ENCODE peak calls at places on chromosome 22, in six cellular contexts. R is BE2C, O is fibroblast of lung, J is right lobe of liver, N is NCI-H1417, T is lower lobe of right lung. D is an unnamed sample.

GRCh38 chr22:44472583-44472982 is 25.4 kb downstream of the RTL6 start:
- DNase-seq in R (no peak), N (no peak), J (no peak), O (no peak), T (no peak), D (no peak)

GRCh38 chr22:46245515-46245914 is 4.6 kb downstream of the CDPF1 start:
- DNase-seq in R (peak), T (no peak), J (peak), N (no peak), O (no peak), D (no peak)

GRCh38 chr22:22422629-22423112 is 85.9 kb downstream of the ZNF280B start:
- DNase-seq in R (peak), O (peak), N (peak), J (peak), T (peak), D (peak)

GRCh38 chr22:28029201-28029948 is 110.3 kb upstream of the PITPNB start:
- DNase-seq in N (peak), T (peak), R (peak), J (no peak), O (peak), D (no peak)

GRCh38 chr22:25364281-25364680 is 144.8 kb downstream of the CRYBB2 start:
- DNase-seq in T (peak), R (no peak), O (no peak), J (peak), N (no peak), D (no peak)

GRCh38 chr22:25955323-25955722 is 213.3 kb downstream of the MYO18B start:
- DNase-seq in O (no peak), N (no peak), T (no peak), R (no peak), J (no peak), D (no peak)

GRCh38 chr22:50250555-50251471 is at the start of gene HDAC10:
- DNase-seq in O (peak), J (peak), N (peak), R (peak), T (peak), D (no peak)

GRCh38 chr22:22618923-22619322 is 25.5 kb upstream of the GGTLC2 start:
- DNase-seq in O (no peak), J (no peak), T (no peak), R (no peak), N (no peak), D (no peak)

GRCh38 chr22:20312396-20313191 is 7.3 kb downstream of the DGCR6L start:
- DNase-seq in R (no peak), T (peak), O (no peak), N (no peak), J (no peak), D (no peak)

GRCh38 chr22:45061332-45061731 is 51.5 kb upstream of the PHF21B start:
- DNase-seq in J (no peak), N (no peak), R (no peak), O (no peak), T (no peak), D (no peak)

GRCh38 chr22:32502346-32502745 is 27.7 kb downstream of the FBXO7 start:
- DNase-seq in N (no peak), J (no peak), R (no peak), O (no peak), T (no peak), D (no peak)

GRCh38 chr22:33921576-33922181 is 1.4 kb upstream of the LARGE1 start:
- DNase-seq in T (peak), N (peak), J (peak), O (peak), R (peak), D (no peak)

GRCh38 chr22:39318507-39319283 is 728 bp downstream of the RPL3 start:
- DNase-seq in R (no peak), N (peak), T (no peak), O (peak), J (no peak), D (no peak)

GRCh38 chr22:39748877-39749276 is 144.7 kb downstream of the ENTHD1 start:
- DNase-seq in T (no peak), O (peak), J (no peak), R (no peak), N (peak), D (no peak)

GRCh38 chr22:46055176-46055850 is 78.4 kb upstream of the WNT7B start:
- DNase-seq in J (peak), T (peak), O (no peak), N (no peak), R (no peak), D (no peak)

GRCh38 chr22:47080100-47080499 is 317.6 kb downstream of the TBC1D22A start:
- DNase-seq in O (no peak), T (no peak), R (no peak), N (no peak), J (no peak), D (no peak)

GRCh38 chr22:37849089-37849751 is at the start of gene EIF3L:
- DNase-seq in O (peak), T (peak), R (peak), N (peak), J (peak), D (peak)

GRCh38 chr22:30561402-30562154 is 12.9 kb downstream of the GAL3ST1 start:
- DNase-seq in T (no peak), R (no peak), J (no peak), O (no peak), N (no peak), D (no peak)

GRCh38 chr22:30195245-30196140 is 51.1 kb downstream of the LIF start:
- DNase-seq in T (no peak), J (no peak), O (peak), R (no peak), N (no peak), D (no peak)

GRCh38 chr22:46038516-46039430 is 61.8 kb upstream of the WNT7B start:
- DNase-seq in J (peak), O (no peak), T (peak), N (no peak), R (peak), D (no peak)

GRCh38 chr22:22030493-22031182 is 48.1 kb upstream of the TOP3B start:
- DNase-seq in O (peak), N (no peak), T (no peak), R (peak), J (no peak), D (no peak)

GRCh38 chr22:39622881-39623367 is 52.4 kb downstream of the CACNA1I start:
- DNase-seq in R (peak), J (peak), T (peak), N (no peak), O (peak), D (peak)

GRCh38 chr22:30541979-30542810 is 4.3 kb downstream of the SEC14L6 start:
- DNase-seq in R (no peak), O (peak), J (no peak), N (no peak), T (peak), D (no peak)

GRCh38 chr22:46299101-46299500 is 2.4 kb downstream of the GTSE1 start:
- DNase-seq in R (no peak), J (no peak), O (no peak), N (no peak), T (no peak), D (no peak)

GRCh38 chr22:39209756-39210155 is 35.0 kb downstream of the PDGFB start:
- DNase-seq in J (no peak), T (peak), R (no peak), O (no peak), N (peak), D (no peak)

GRCh38 chr22:48795664-48796063 is 1032.0 kb downstream of the BRD1 start:
- DNase-seq in R (no peak), J (no peak), N (no peak), T (no peak), O (no peak), D (no peak)

GRCh38 chr22:46458525-46458924 is 78.9 kb downstream of the CELSR1 start:
- DNase-seq in O (no peak), R (no peak), J (no peak), T (peak), N (no peak), D (no peak)

GRCh38 chr22:41417622-41418390 is 28.8 kb downstream of the TOB2 start:
- DNase-seq in J (peak), R (no peak), T (peak), N (no peak), O (peak), D (no peak)

GRCh38 chr22:36701166-36701713 is 2.3 kb downstream of the CACNG2 start:
- DNase-seq in N (no peak), R (no peak), T (no peak), O (no peak), J (no peak), D (no peak)

GRCh38 chr22:43004362-43005035 is 10.4 kb downstream of the PACSIN2 start:
- DNase-seq in J (peak), T (peak), R (no peak), N (no peak), O (peak), D (no peak)

GRCh38 chr22:25478573-25478972 is 85.9 kb upstream of the GRK3 start:
- DNase-seq in T (no peak), O (no peak), J (no peak), N (no peak), R (no peak), D (no peak)

GRCh38 chr22:42959472-42960145 is 55.3 kb downstream of the PACSIN2 start:
- DNase-seq in O (peak), R (peak), J (peak), N (no peak), T (no peak), D (no peak)

GRCh38 chr22:50544078-50544745 is 1.5 kb upstream of the KLHDC7B start:
- DNase-seq in R (peak), N (peak), O (peak), T (peak), J (peak), D (no peak)

GRCh38 chr22:36536717-36537116 is 7.8 kb upstream of the EIF3D start:
- DNase-seq in N (peak), O (no peak), J (no peak), R (no peak), T (no peak), D (no peak)

GRCh38 chr22:46381142-46381541 is 45.6 kb downstream of the TRMU start:
- DNase-seq in R (peak), N (no peak), O (no peak), J (no peak), T (no peak), D (no peak)

GRCh38 chr22:42270512-42271190 is at the start of gene TCF20:
- DNase-seq in O (peak), T (peak), J (peak), R (peak), N (peak), D (peak)

GRCh38 chr22:35452351-35452781 is 52.4 kb downstream of the MCM5 start:
- DNase-seq in N (peak), T (peak), J (no peak), R (no peak), O (no peak), D (no peak)

GRCh38 chr22:23695748-23696325 is 5.0 kb downstream of the RGL4 start:
- DNase-seq in J (no peak), N (no peak), R (no peak), T (no peak), O (no peak), D (no peak)

GRCh38 chr22:43110444-43110926 is at the start of gene BIK:
- DNase-seq in R (peak), J (peak), O (peak), T (peak), N (peak), D (no peak)

D was measured in HCT116.